ENCODE peak calls at places on chromosomes 16 and 17, in four cellular contexts. One of them, this sample, is unnamed.

GRCh38 chr17:21313320-21313719 is 28.8 kb downstream of the MAP2K3 start:
- DNase-seq in HEK293T: no peak
- DNase-seq in stimulated activated naive CD8-positive, alpha-beta T cell treated with anti-CD3 and anti-CD28 coated beads, Interleukin-15, amount 100 ng/mL, for 72 hours: no peak
- DNase-seq in mesenchymal stem cell: no peak
- DNase-seq in this sample: no peak

GRCh38 chr16:19499481-19499880 is 22.4 kb downstream of the GDE1 start:
- DNase-seq in mesenchymal stem cell: no peak
- DNase-seq in stimulated activated naive CD8-positive, alpha-beta T cell treated with anti-CD3 and anti-CD28 coated beads, Interleukin-15, amount 100 ng/mL, for 72 hours: no peak
- DNase-seq in HEK293T: no peak
- DNase-seq in this sample: no peak

GRCh38 chr16:8720967-8721692 is 46.7 kb downstream of the ABAT start:
- DNase-seq in HEK293T: no peak
- DNase-seq in mesenchymal stem cell: no peak
- DNase-seq in stimulated activated naive CD8-positive, alpha-beta T cell treated with anti-CD3 and anti-CD28 coated beads, Interleukin-15, amount 100 ng/mL, for 72 hours: no peak
- DNase-seq in this sample: no peak

GRCh38 chr16:85416267-85417109 is 196.6 kb upstream of the GSE1 start:
- DNase-seq in stimulated activated naive CD8-positive, alpha-beta T cell treated with anti-CD3 and anti-CD28 coated beads, Interleukin-15, amount 100 ng/mL, for 72 hours: peak; percentile 79
- DNase-seq in HEK293T: peak; percentile 86
- DNase-seq in mesenchymal stem cell: no peak
- DNase-seq in this sample: peak; percentile 86

GRCh38 chr16:88686439-88687253 is at the start of gene SNAI3:
- DNase-seq in mesenchymal stem cell: peak; percentile 65
- DNase-seq in stimulated activated naive CD8-positive, alpha-beta T cell treated with anti-CD3 and anti-CD28 coated beads, Interleukin-15, amount 100 ng/mL, for 72 hours: peak; percentile 78
- DNase-seq in HEK293T: peak; percentile 93
- DNase-seq in this sample: peak; percentile 83

GRCh38 chr16:11391576-11391975 is 46.3 kb downstream of the RMI2 start:
- DNase-seq in mesenchymal stem cell: no peak
- DNase-seq in HEK293T: no peak
- DNase-seq in stimulated activated naive CD8-positive, alpha-beta T cell treated with anti-CD3 and anti-CD28 coated beads, Interleukin-15, amount 100 ng/mL, for 72 hours: no peak
- DNase-seq in this sample: peak; percentile 49

GRCh38 chr17:41687828-41688640 is 651 bp upstream of the EIF1 start:
- DNase-seq in mesenchymal stem cell: peak; percentile 54
- DNase-seq in stimulated activated naive CD8-positive, alpha-beta T cell treated with anti-CD3 and anti-CD28 coated beads, Interleukin-15, amount 100 ng/mL, for 72 hours: peak; percentile 63
- DNase-seq in HEK293T: no peak
- DNase-seq in this sample: no peak

GRCh38 chr17:7572338-7572587 is 7.2 kb upstream of the CD68 start:
- DNase-seq in HEK293T: no peak
- DNase-seq in mesenchymal stem cell: no peak
- DNase-seq in stimulated activated naive CD8-positive, alpha-beta T cell treated with anti-CD3 and anti-CD28 coated beads, Interleukin-15, amount 100 ng/mL, for 72 hours: no peak
- DNase-seq in this sample: no peak

GRCh38 chr16:56985962-56986360 is 3.4 kb upstream of the NLRC5 start:
- DNase-seq in stimulated activated naive CD8-positive, alpha-beta T cell treated with anti-CD3 and anti-CD28 coated beads, Interleukin-15, amount 100 ng/mL, for 72 hours: no peak
- DNase-seq in mesenchymal stem cell: no peak
- DNase-seq in HEK293T: no peak
- DNase-seq in this sample: no peak

GRCh38 chr17:75011788-75012319 is 616 bp upstream of the MRPL58 start:
- DNase-seq in stimulated activated naive CD8-positive, alpha-beta T cell treated with anti-CD3 and anti-CD28 coated beads, Interleukin-15, amount 100 ng/mL, for 72 hours: no peak
- DNase-seq in mesenchymal stem cell: peak; percentile 44
- DNase-seq in HEK293T: peak; percentile 52
- DNase-seq in this sample: no peak

GRCh38 chr17:18028114-18028513 is 10.9 kb downstream of the ATPAF2 start:
- DNase-seq in mesenchymal stem cell: no peak
- DNase-seq in stimulated activated naive CD8-positive, alpha-beta T cell treated with anti-CD3 and anti-CD28 coated beads, Interleukin-15, amount 100 ng/mL, for 72 hours: no peak
- DNase-seq in HEK293T: no peak
- DNase-seq in this sample: no peak

GRCh38 chr17:8818654-8819330 is 19.6 kb upstream of the MFSD6L start:
- DNase-seq in stimulated activated naive CD8-positive, alpha-beta T cell treated with anti-CD3 and anti-CD28 coated beads, Interleukin-15, amount 100 ng/mL, for 72 hours: no peak
- DNase-seq in HEK293T: no peak
- DNase-seq in mesenchymal stem cell: no peak
- DNase-seq in this sample: no peak

GRCh38 chr16:65012357-65012756 is 109.5 kb downstream of the CDH11 start:
- DNase-seq in stimulated activated naive CD8-positive, alpha-beta T cell treated with anti-CD3 and anti-CD28 coated beads, Interleukin-15, amount 100 ng/mL, for 72 hours: no peak
- DNase-seq in HEK293T: no peak
- DNase-seq in mesenchymal stem cell: peak; percentile 84
- DNase-seq in this sample: no peak

GRCh38 chr17:36760425-36760824 is 159.0 kb downstream of the MRM1 start:
- DNase-seq in stimulated activated naive CD8-positive, alpha-beta T cell treated with anti-CD3 and anti-CD28 coated beads, Interleukin-15, amount 100 ng/mL, for 72 hours: no peak
- DNase-seq in HEK293T: no peak
- DNase-seq in mesenchymal stem cell: no peak
- DNase-seq in this sample: no peak

GRCh38 chr17:19943026-19943425 is 34.6 kb downstream of the AKAP10 start:
- DNase-seq in mesenchymal stem cell: no peak
- DNase-seq in HEK293T: no peak
- DNase-seq in stimulated activated naive CD8-positive, alpha-beta T cell treated with anti-CD3 and anti-CD28 coated beads, Interleukin-15, amount 100 ng/mL, for 72 hours: no peak
- DNase-seq in this sample: no peak

GRCh38 chr17:82244413-82245140 is 15.7 kb downstream of the SLC16A3 start:
- DNase-seq in stimulated activated naive CD8-positive, alpha-beta T cell treated with anti-CD3 and anti-CD28 coated beads, Interleukin-15, amount 100 ng/mL, for 72 hours: no peak
- DNase-seq in HEK293T: peak; percentile 42
- DNase-seq in mesenchymal stem cell: no peak
- DNase-seq in this sample: no peak

GRCh38 chr16:62692685-62693084 is 656.4 kb upstream of the CDH8 start:
- DNase-seq in HEK293T: no peak
- DNase-seq in stimulated activated naive CD8-positive, alpha-beta T cell treated with anti-CD3 and anti-CD28 coated beads, Interleukin-15, amount 100 ng/mL, for 72 hours: no peak
- DNase-seq in mesenchymal stem cell: no peak
- DNase-seq in this sample: no peak

GRCh38 chr17:32104158-32104557 is 38.1 kb upstream of the RHOT1 start:
- DNase-seq in HEK293T: no peak
- DNase-seq in stimulated activated naive CD8-positive, alpha-beta T cell treated with anti-CD3 and anti-CD28 coated beads, Interleukin-15, amount 100 ng/mL, for 72 hours: no peak
- DNase-seq in mesenchymal stem cell: no peak
- DNase-seq in this sample: no peak

GRCh38 chr17:49431743-49432142 is 17.1 kb upstream of the PHB1 start:
- DNase-seq in HEK293T: no peak
- DNase-seq in stimulated activated naive CD8-positive, alpha-beta T cell treated with anti-CD3 and anti-CD28 coated beads, Interleukin-15, amount 100 ng/mL, for 72 hours: no peak
- DNase-seq in mesenchymal stem cell: no peak
- DNase-seq in this sample: no peak

GRCh38 chr17:17570207-17570797 is 21.2 kb downstream of the PEMT start:
- DNase-seq in HEK293T: peak; percentile 23
- DNase-seq in mesenchymal stem cell: peak; percentile 24
- DNase-seq in stimulated activated naive CD8-positive, alpha-beta T cell treated with anti-CD3 and anti-CD28 coated beads, Interleukin-15, amount 100 ng/mL, for 72 hours: no peak
- DNase-seq in this sample: no peak

GRCh38 chr16:77675464-77676324 is 46.6 kb upstream of the NUDT7 start:
- DNase-seq in stimulated activated naive CD8-positive, alpha-beta T cell treated with anti-CD3 and anti-CD28 coated beads, Interleukin-15, amount 100 ng/mL, for 72 hours: peak; percentile 54
- DNase-seq in mesenchymal stem cell: peak; percentile 81
- DNase-seq in HEK293T: peak; percentile 73
- DNase-seq in this sample: peak; percentile 15